ENCODE peak calls at places on chromosomes 13 and 19, in ten cellular contexts. One of them, this sample, is unnamed.

GRCh38 chr19:14187586-14187985 is 18.4 kb downstream of the ADGRL1 start:
- DNase-seq in RPMI7951: no peak
- DNase-seq in NCI-H187 treated with DMSO at 0.1 percent for 48 hours: no peak
- DNase-seq in EL: no peak
- DNase-seq in psoas muscle: no peak
- DNase-seq in heart left ventricle: no peak
- DNase-seq in GM12891: no peak
- DNase-seq in T-helper 17 cell: no peak
- DNase-seq in HS-5: no peak
- DNase-seq in iris pigment epithelial cell: no peak
- DNase-seq in this sample: no peak

GRCh38 chr13:108342369-108343289 is 73.1 kb downstream of the TNFSF13B start:
- DNase-seq in RPMI7951: peak
- DNase-seq in NCI-H187 treated with DMSO at 0.1 percent for 48 hours: no peak
- DNase-seq in EL: peak
- DNase-seq in psoas muscle: no peak
- DNase-seq in heart left ventricle: no peak
- DNase-seq in GM12891: no peak
- DNase-seq in T-helper 17 cell: no peak
- DNase-seq in HS-5: no peak
- DNase-seq in iris pigment epithelial cell: peak
- DNase-seq in this sample: peak

GRCh38 chr19:9323557-9323918 is 441 bp upstream of the ZNF559 start:
- DNase-seq in RPMI7951: peak
- DNase-seq in NCI-H187 treated with DMSO at 0.1 percent for 48 hours: no peak
- DNase-seq in EL: peak
- DNase-seq in psoas muscle: peak
- DNase-seq in heart left ventricle: peak
- DNase-seq in GM12891: peak
- DNase-seq in T-helper 17 cell: no peak
- DNase-seq in HS-5: peak
- DNase-seq in iris pigment epithelial cell: peak
- DNase-seq in this sample: peak

GRCh38 chr13:40680659-40681323 is 14.3 kb upstream of the FOXO1 start:
- DNase-seq in RPMI7951: no peak
- DNase-seq in NCI-H187 treated with DMSO at 0.1 percent for 48 hours: no peak
- DNase-seq in EL: no peak
- DNase-seq in psoas muscle: no peak
- DNase-seq in heart left ventricle: no peak
- DNase-seq in GM12891: no peak
- DNase-seq in T-helper 17 cell: no peak
- DNase-seq in HS-5: no peak
- DNase-seq in iris pigment epithelial cell: no peak
- DNase-seq in this sample: no peak

GRCh38 chr13:75405976-75406703 is 75.8 kb downstream of the TBC1D4 start:
- DNase-seq in RPMI7951: no peak
- DNase-seq in NCI-H187 treated with DMSO at 0.1 percent for 48 hours: no peak
- DNase-seq in EL: no peak
- DNase-seq in psoas muscle: no peak
- DNase-seq in heart left ventricle: no peak
- DNase-seq in GM12891: no peak
- DNase-seq in T-helper 17 cell: no peak
- DNase-seq in HS-5: no peak
- DNase-seq in iris pigment epithelial cell: no peak
- DNase-seq in this sample: no peak

GRCh38 chr13:26965976-26966375 is 205.4 kb upstream of the GPR12 start:
- DNase-seq in RPMI7951: peak
- DNase-seq in NCI-H187 treated with DMSO at 0.1 percent for 48 hours: no peak
- DNase-seq in EL: no peak
- DNase-seq in psoas muscle: peak
- DNase-seq in heart left ventricle: peak
- DNase-seq in GM12891: no peak
- DNase-seq in T-helper 17 cell: no peak
- DNase-seq in HS-5: no peak
- DNase-seq in iris pigment epithelial cell: peak
- DNase-seq in this sample: peak

GRCh38 chr19:55179570-55180484 is at the start of gene SYT5:
- DNase-seq in RPMI7951: peak
- DNase-seq in NCI-H187 treated with DMSO at 0.1 percent for 48 hours: no peak
- DNase-seq in EL: peak
- DNase-seq in psoas muscle: no peak
- DNase-seq in heart left ventricle: peak
- DNase-seq in GM12891: peak
- DNase-seq in T-helper 17 cell: peak
- DNase-seq in HS-5: no peak
- DNase-seq in iris pigment epithelial cell: no peak
- DNase-seq in this sample: peak

GRCh38 chr13:37168151-37168550 is 62.7 kb upstream of the CSNK1A1L start:
- DNase-seq in RPMI7951: no peak
- DNase-seq in NCI-H187 treated with DMSO at 0.1 percent for 48 hours: no peak
- DNase-seq in EL: no peak
- DNase-seq in psoas muscle: no peak
- DNase-seq in heart left ventricle: no peak
- DNase-seq in GM12891: no peak
- DNase-seq in T-helper 17 cell: no peak
- DNase-seq in HS-5: no peak
- DNase-seq in iris pigment epithelial cell: no peak
- DNase-seq in this sample: no peak

GRCh38 chr19:31519216-31519615 is 170.0 kb upstream of the TSHZ3 start:
- DNase-seq in RPMI7951: peak
- DNase-seq in NCI-H187 treated with DMSO at 0.1 percent for 48 hours: no peak
- DNase-seq in EL: no peak
- DNase-seq in psoas muscle: no peak
- DNase-seq in heart left ventricle: no peak
- DNase-seq in GM12891: no peak
- DNase-seq in T-helper 17 cell: no peak
- DNase-seq in HS-5: no peak
- DNase-seq in iris pigment epithelial cell: no peak
- DNase-seq in this sample: peak

GRCh38 chr13:70375718-70376117 is 267.5 kb upstream of the KLHL1 start:
- DNase-seq in RPMI7951: no peak
- DNase-seq in NCI-H187 treated with DMSO at 0.1 percent for 48 hours: no peak
- DNase-seq in EL: no peak
- DNase-seq in psoas muscle: no peak
- DNase-seq in heart left ventricle: no peak
- DNase-seq in GM12891: no peak
- DNase-seq in T-helper 17 cell: no peak
- DNase-seq in HS-5: no peak
- DNase-seq in iris pigment epithelial cell: no peak
- DNase-seq in this sample: no peak

GRCh38 chr19:27776020-27776419 is 1436.9 kb downstream of the UQCRFS1 start:
- DNase-seq in RPMI7951: peak
- DNase-seq in NCI-H187 treated with DMSO at 0.1 percent for 48 hours: no peak
- DNase-seq in EL: peak
- DNase-seq in psoas muscle: no peak
- DNase-seq in heart left ventricle: no peak
- DNase-seq in GM12891: no peak
- DNase-seq in T-helper 17 cell: no peak
- DNase-seq in HS-5: no peak
- DNase-seq in iris pigment epithelial cell: peak
- DNase-seq in this sample: no peak

GRCh38 chr13:23552661-23553060 is 17.6 kb upstream of the TNFRSF19 start:
- DNase-seq in RPMI7951: no peak
- DNase-seq in NCI-H187 treated with DMSO at 0.1 percent for 48 hours: no peak
- DNase-seq in EL: no peak
- DNase-seq in psoas muscle: no peak
- DNase-seq in heart left ventricle: no peak
- DNase-seq in GM12891: no peak
- DNase-seq in T-helper 17 cell: no peak
- DNase-seq in HS-5: no peak
- DNase-seq in iris pigment epithelial cell: no peak
- DNase-seq in this sample: no peak

GRCh38 chr13:23715762-23716235 is 145.6 kb downstream of the TNFRSF19 start:
- DNase-seq in RPMI7951: peak
- DNase-seq in NCI-H187 treated with DMSO at 0.1 percent for 48 hours: no peak
- DNase-seq in EL: peak
- DNase-seq in psoas muscle: no peak
- DNase-seq in heart left ventricle: no peak
- DNase-seq in GM12891: no peak
- DNase-seq in T-helper 17 cell: no peak
- DNase-seq in HS-5: no peak
- DNase-seq in iris pigment epithelial cell: peak
- DNase-seq in this sample: peak

GRCh38 chr13:113809934-113810333 is 50.9 kb downstream of the TMEM255B start:
- DNase-seq in RPMI7951: no peak
- DNase-seq in NCI-H187 treated with DMSO at 0.1 percent for 48 hours: no peak
- DNase-seq in EL: no peak
- DNase-seq in psoas muscle: no peak
- DNase-seq in heart left ventricle: no peak
- DNase-seq in GM12891: no peak
- DNase-seq in T-helper 17 cell: no peak
- DNase-seq in HS-5: no peak
- DNase-seq in iris pigment epithelial cell: no peak
- DNase-seq in this sample: no peak

GRCh38 chr13:102504002-102504401 is 92.8 kb upstream of the TPP2 start:
- DNase-seq in RPMI7951: no peak
- DNase-seq in NCI-H187 treated with DMSO at 0.1 percent for 48 hours: no peak
- DNase-seq in EL: no peak
- DNase-seq in psoas muscle: no peak
- DNase-seq in heart left ventricle: no peak
- DNase-seq in GM12891: no peak
- DNase-seq in T-helper 17 cell: no peak
- DNase-seq in HS-5: no peak
- DNase-seq in iris pigment epithelial cell: no peak
- DNase-seq in this sample: no peak

This sample was measured in hepatocyte.